ENCODE peak calls at places on chromosome 9, in five cellular contexts. R, K, W, J and I are unnamed samples.

GRCh38 chr9:113331780-113332179 is 8.3 kb downstream of the WDR31 start:
- DNase-seq in R (no peak), K (no peak), W (no peak), J (no peak), I (no peak)

GRCh38 chr9:98637381-98637780 is 71.4 kb downstream of the GABBR2 start:
- DNase-seq in R (no peak), K (no peak), W (no peak), J (no peak), I (no peak)

GRCh38 chr9:83258521-83258920 is 195.6 kb upstream of the RASEF start:
- DNase-seq in R (no peak), K (no peak), W (no peak), J (no peak), I (no peak)

GRCh38 chr9:36597412-36598178 is 24.9 kb downstream of the MELK start:
- DNase-seq in R (no peak), K (no peak), W (no peak), J (no peak), I (no peak)

GRCh38 chr9:101162231-101162630 is 133.7 kb downstream of the PLPPR1 start:
- DNase-seq in R (no peak), K (no peak), W (no peak), J (no peak), I (no peak)

GRCh38 chr9:111362526-111362925 is 32.5 kb upstream of the OR2K2 start:
- DNase-seq in R (peak; percentile 12), K (no peak), W (no peak), J (no peak), I (no peak)

GRCh38 chr9:113682297-113682771 is 193.8 kb upstream of the ZNF618 start:
- DNase-seq in R (no peak), K (peak; percentile 71), W (no peak), J (peak; percentile 12), I (peak; percentile 76)

GRCh38 chr9:133641861-133642595 is 5.9 kb downstream of the DBH start:
- DNase-seq in R (no peak), K (peak; percentile 17), W (no peak), J (no peak), I (no peak)

GRCh38 chr9:77944556-77945261 is 86.9 kb downstream of the GNAQ start:
- DNase-seq in R (no peak), K (peak; percentile 54), W (no peak), J (no peak), I (no peak)

GRCh38 chr9:131747352-131747751 is 7.5 kb upstream of the RAPGEF1 start:
- DNase-seq in R (peak; percentile 43), K (peak; percentile 52), W (no peak), J (no peak), I (no peak)

GRCh38 chr9:97781902-97782301 is 71.1 kb upstream of the FOXE1 start:
- DNase-seq in R (no peak), K (no peak), W (no peak), J (no peak), I (no peak)

GRCh38 chr9:88387035-88387732 is 1.1 kb upstream of the SPIN1 start:
- DNase-seq in R (no peak), K (no peak), W (no peak), J (peak; percentile 39), I (no peak)

GRCh38 chr9:93599571-93600403 is 23.4 kb downstream of the PHF2 start:
- DNase-seq in R (no peak), K (no peak), W (no peak), J (no peak), I (no peak)